ENCODE peak calls at places on chromosomes 4 and X, in six cellular contexts. T is astrocyte of the spinal cord, K is Peyer's patch, D is AG09309, G is psoas muscle, Y is GM20000. M is an unnamed sample.

GRCh38 chr4:174207370-174207769 is 76.1 kb downstream of the FBXO8 start:
- DNase-seq in T (no peak), K (no peak), D (no peak), G (no peak), Y (no peak), M (no peak)

GRCh38 chr4:7831330-7831729 is 108.3 kb downstream of the AFAP1 start:
- DNase-seq in T (peak), K (no peak), D (no peak), G (no peak), Y (peak), M (peak)

GRCh38 chrX:134115270-134115669 is 121.7 kb upstream of the CCDC160 start:
- DNase-seq in T (no peak), K (no peak), D (no peak), G (no peak), Y (no peak), M (no peak)

GRCh38 chr4:13917010-13917409 is 289.5 kb upstream of the BOD1L1 start:
- DNase-seq in T (peak), K (no peak), D (peak), G (no peak), Y (no peak), M (no peak)

GRCh38 chr4:186693159-186693815 is 30.4 kb downstream of the FAT1 start:
- DNase-seq in T (peak), K (no peak), D (peak), G (peak), Y (no peak), M (no peak)

GRCh38 chr4:40832175-40832574 is 82.4 kb downstream of the NSUN7 start:
- DNase-seq in T (no peak), K (no peak), D (no peak), G (no peak), Y (no peak), M (no peak)

GRCh38 chrX:153651540-153652079 is 4.6 kb downstream of the DUSP9 start:
- DNase-seq in T (no peak), K (no peak), D (no peak), G (no peak), Y (peak), M (no peak)

GRCh38 chr4:152864361-152864760 is 71.8 kb upstream of the FHDC1 start:
- DNase-seq in T (no peak), K (no peak), D (no peak), G (no peak), Y (no peak), M (no peak)

GRCh38 chr4:15956179-15956850 is 6.7 kb downstream of the FGFBP2 start:
- DNase-seq in T (peak), K (peak), D (peak), G (peak), Y (peak), M (peak)
- TF ChIP-seq CTCF in T (peak), K (peak), D (peak), G (peak), Y (peak), M (peak)

DNA sequence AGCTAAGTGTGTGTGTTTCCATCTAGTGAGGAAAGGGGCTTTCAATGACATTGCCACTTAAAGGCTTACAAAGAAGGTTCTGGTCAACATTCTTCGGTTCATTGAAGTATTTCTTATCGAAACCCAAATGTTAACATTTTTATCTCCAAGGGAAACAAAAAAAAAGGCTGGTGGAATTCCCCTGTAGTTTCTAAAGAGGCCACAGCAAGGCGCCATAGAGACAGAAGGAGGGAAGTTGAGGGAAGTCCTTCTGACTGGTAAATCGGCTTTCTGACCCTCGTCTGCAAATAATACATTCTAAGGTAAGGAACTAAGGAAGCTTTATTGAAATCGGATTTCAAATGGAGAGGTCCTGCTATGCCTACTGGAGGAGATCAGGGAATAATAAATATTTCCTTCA is 1.7 kb upstream of the ZFP42 start:
- DNase-seq in T (no peak), K (no peak), D (no peak), G (no peak), Y (no peak), M (no peak)
- TF ChIP-seq CTCF in T (peak), K (no peak), D (peak), G (no peak), Y (no peak), M (no peak)

GRCh38 chrX:19912-20571 is 261.1 kb upstream of the PLCXD1 start:
- DNase-seq in T (peak), K (no peak), D (no peak), G (no peak), Y (peak), M (peak)
- TF ChIP-seq CTCF in T (no peak), K (no peak), D (no peak), G (no peak), Y (no peak), M (no peak)

GRCh38 chrX:7147431-7147977 is at the start of gene STS:
- DNase-seq in T (peak), K (peak), D (no peak), G (peak), Y (no peak), M (no peak)
- TF ChIP-seq CTCF in T (no peak), K (no peak), D (no peak), G (no peak), Y (no peak), M (no peak)

GRCh38 chrX:38175140-38175539 is 45.5 kb downstream of the SRPX start:
- DNase-seq in T (peak), K (no peak), D (no peak), G (no peak), Y (peak), M (peak)
- TF ChIP-seq CTCF in T (peak), K (no peak), D (peak), G (no peak), Y (peak), M (peak)

DNA sequence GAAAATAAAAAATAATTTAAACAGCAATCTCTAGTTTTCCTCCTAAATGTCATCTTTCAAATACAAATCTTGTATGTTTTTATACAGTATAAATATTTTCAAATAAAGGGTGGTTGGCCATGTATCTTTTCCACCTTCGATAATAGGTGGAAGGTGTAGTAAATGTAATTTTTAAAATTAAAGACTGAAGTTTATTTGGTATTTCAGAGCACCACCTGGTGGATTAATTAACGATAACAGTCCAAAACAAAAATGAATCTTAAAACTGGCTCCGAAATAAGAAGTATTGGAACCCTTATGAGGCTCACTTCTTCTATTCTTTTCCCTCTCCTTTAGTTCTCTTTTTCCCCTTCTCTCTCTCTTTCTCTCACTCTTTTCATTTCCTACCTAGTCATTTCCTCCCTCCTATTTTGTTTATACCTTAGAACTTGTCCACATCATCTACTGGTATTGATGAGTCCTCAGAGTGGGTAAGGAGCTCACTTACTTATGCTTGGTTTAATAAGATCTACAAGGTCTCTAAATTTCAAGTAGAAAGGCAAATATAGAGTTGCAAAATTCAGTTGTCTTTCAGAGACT is 82.9 kb upstream of the EXOC1L start:
- DNase-seq in T (peak), K (no peak), D (no peak), G (no peak), Y (peak), M (peak)
- TF ChIP-seq CTCF in T (peak), K (peak), D (peak), G (no peak), Y (no peak), M (peak)

GRCh38 chrX:140701480-140701879 is 8.1 kb upstream of the LINC00632 start:
- DNase-seq in T (peak), K (no peak), D (no peak), G (no peak), Y (no peak), M (no peak)
- TF ChIP-seq CTCF in T (peak), K (no peak), D (peak), G (no peak), Y (no peak), M (no peak)

DNA sequence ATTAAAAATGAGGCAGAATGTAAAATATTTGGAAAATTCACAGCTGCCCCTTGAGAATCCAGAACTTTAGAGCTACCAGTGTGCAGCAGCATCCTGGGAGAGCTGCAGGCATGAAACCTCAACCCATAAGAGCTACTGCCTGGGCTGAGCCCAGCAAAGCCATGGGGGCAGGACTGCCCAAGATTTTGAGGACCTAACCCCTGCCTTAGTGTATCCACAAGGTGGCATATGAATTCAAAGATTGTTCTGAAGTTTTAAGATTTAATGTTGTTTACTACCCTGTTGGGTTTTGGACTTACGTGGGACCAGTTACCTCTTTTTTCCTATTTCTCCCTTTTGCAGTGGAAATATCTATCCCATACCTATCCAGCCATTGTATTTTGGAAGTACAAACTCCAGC is 26.4 kb downstream of the CASP6 start:
- DNase-seq in T (no peak), K (no peak), D (no peak), G (no peak), Y (no peak), M (no peak)
- TF ChIP-seq CTCF in T (no peak), K (no peak), D (peak), G (no peak), Y (no peak), M (no peak)